ENCODE peak calls at places on chromosomes 5 and 9, in five cellular contexts. P is uterus, A is upper lobe of right lung, O is ovary, W is upper lobe of left lung. F is an unnamed sample. For H3K36me3 and H3K4me1, the result is how much of the 10 kb centered on the place peaks cover.

GRCh38 chr5:115838885-115839518 is 2.4 kb downstream of the ATG12 start:
- DNase-seq in P (no peak), A (no peak), O (peak), W (no peak), F (peak)

GRCh38 chr9:98315067-98315453 is 59.6 kb upstream of the TBC1D2 start:
- DNase-seq in P (no peak), A (no peak), O (no peak), W (no peak), F (no peak)

GRCh38 chr5:157311595-157311994 is 45.7 kb downstream of the CYFIP2 start:
- DNase-seq in P (no peak), A (no peak), O (no peak), W (no peak), F (no peak)

GRCh38 chr5:179914032-179914755 is 6.5 kb upstream of the TBC1D9B start:
- DNase-seq in P (no peak), A (no peak), O (no peak), W (peak), F (peak)

GRCh38 chr9:18352716-18353115 is 121.2 kb upstream of the ADAMTSL1 start:
- DNase-seq in P (no peak), A (no peak), O (no peak), W (no peak), F (no peak)

GRCh38 chr9:120439147-120439546 is 140.8 kb downstream of the CDK5RAP2 start:
- DNase-seq in P (no peak), A (no peak), O (no peak), W (no peak), F (no peak)

GRCh38 chr5:167906209-167906853 is 385.1 kb upstream of the WWC1 start:
- DNase-seq in P (no peak), A (no peak), O (no peak), W (no peak), F (no peak)

GRCh38 chr9:111897831-111898144 is 1.2 kb downstream of the UGCG start:
- DNase-seq in P (no peak), A (no peak), O (no peak), W (no peak), F (no peak)

GRCh38 chr5:159609359-159609758 is 279.1 kb upstream of the IL12B start:
- DNase-seq in P (no peak), A (no peak), O (no peak), W (no peak), F (no peak)

GRCh38 chr9:111870774-111871542 is 25.7 kb upstream of the UGCG start:
- DNase-seq in P (no peak), A (no peak), O (no peak), W (no peak), F (no peak)

GRCh38 chr9:134192311-134192950 is 28.1 kb upstream of the RNU6ATAC start:
- DNase-seq in P (peak), A (peak), O (peak), W (no peak), F (no peak)

DNA sequence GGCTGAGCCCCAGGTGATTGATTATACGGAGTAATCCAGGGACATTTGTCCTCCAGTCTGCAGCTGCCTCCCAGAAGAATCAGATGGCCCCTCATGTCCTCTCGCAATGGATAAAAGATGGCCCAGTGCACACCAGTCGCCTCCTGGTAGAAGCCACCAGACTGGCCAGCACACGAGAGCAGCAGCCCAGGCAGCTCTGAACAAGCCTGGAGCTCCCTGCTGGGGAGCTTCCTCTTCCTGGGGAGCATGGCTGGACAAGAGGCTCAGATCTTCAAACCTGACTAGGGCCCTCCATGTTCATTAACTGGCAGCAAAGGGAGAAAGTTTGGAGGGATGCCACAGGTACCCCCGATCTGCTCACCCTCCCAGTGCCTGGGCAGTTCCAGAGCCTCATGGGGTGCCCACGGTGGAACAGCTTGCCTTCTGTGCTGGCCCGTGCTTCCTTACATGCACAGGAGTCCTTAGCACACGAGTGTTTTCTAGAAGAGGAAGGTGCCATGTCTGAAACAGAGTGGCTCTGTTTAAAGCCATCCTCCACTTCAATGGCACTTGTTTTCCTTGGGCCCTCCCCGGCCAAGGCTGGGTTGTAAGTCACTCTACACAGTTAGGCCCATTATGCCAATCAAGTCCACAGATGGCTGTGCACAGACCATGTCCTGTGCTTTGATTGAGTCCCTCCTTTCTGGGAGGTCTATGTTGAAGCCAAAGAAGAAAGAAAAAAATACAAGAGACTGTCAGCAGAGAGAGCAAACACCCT is 75.6 kb downstream of the PRRT1B start:
- DNase-seq in P (no peak), A (no peak), O (no peak), W (no peak), F (no peak)
- H3K36me3 ChIP-seq in P (under half), A (half or more), O (under half), W (half or more), F (half or more)

GRCh38 chr5:103519550-103519949 is 43.0 kb downstream of the NUDT12 start:
- DNase-seq in P (no peak), A (no peak), O (no peak), W (no peak), F (no peak)

GRCh38 chr5:103525366-103525765 is 37.2 kb downstream of the NUDT12 start:
- DNase-seq in P (no peak), A (no peak), O (no peak), W (no peak), F (no peak)

GRCh38 chr5:103526164-103526915 is 36.2 kb downstream of the NUDT12 start:
- DNase-seq in P (no peak), A (no peak), O (no peak), W (no peak), F (no peak)

GRCh38 chr5:103523319-103523718 is 39.3 kb downstream of the NUDT12 start:
- DNase-seq in P (no peak), A (no peak), O (no peak), W (no peak), F (peak)

DNA sequence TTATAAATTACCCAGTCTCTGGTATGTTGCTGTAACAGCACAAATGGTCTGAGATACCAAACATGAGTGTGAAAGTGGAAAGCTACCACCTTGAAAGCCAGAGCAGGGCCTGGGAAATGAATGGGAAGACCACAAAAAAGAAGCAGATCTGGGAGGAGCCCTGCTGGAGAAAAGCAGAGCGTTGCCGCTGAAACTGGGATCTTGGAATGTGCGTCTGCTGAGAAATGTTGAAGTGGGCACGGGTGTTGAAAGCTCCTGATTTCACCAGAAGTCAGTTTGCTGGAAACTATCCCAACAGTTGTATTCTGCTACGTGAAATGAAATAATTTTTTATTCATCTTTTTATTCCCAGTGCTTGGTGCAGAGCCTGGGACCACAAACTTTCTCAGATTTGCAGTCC is 40.0 kb downstream of the NUDT12 start:
- DNase-seq in P (no peak), A (no peak), O (no peak), W (peak), F (peak)
- H3K4me1 ChIP-seq in P (under half), A (under half), O (under half), W (under half), F (under half)

GRCh38 chr9:5698004-5698403 is 69.1 kb downstream of the RIC1 start:
- DNase-seq in P (no peak), A (no peak), O (no peak), W (no peak), F (no peak)

GRCh38 chr9:5698810-5699556 is 70.1 kb downstream of the RIC1 start:
- DNase-seq in P (no peak), A (no peak), O (no peak), W (no peak), F (no peak)

GRCh38 chr9:5695860-5696259 is 67.0 kb downstream of the RIC1 start:
- DNase-seq in P (no peak), A (no peak), O (no peak), W (no peak), F (no peak)

GRCh38 chr9:5696884-5697283 is 68.0 kb downstream of the RIC1 start:
- DNase-seq in P (no peak), A (no peak), O (no peak), W (no peak), F (no peak)
- H3K36me3 ChIP-seq in P (under half), A (under half), O (under half), W (under half), F (under half)

GRCh38 chr9:130498298-130498917 is 53.6 kb downstream of the ASS1 start:
- DNase-seq in P (no peak), A (no peak), O (no peak), W (no peak), F (no peak)

GRCh38 chr9:130501645-130502044 is 56.9 kb downstream of the ASS1 start:
- DNase-seq in P (no peak), A (no peak), O (no peak), W (no peak), F (no peak)

GRCh38 chr9:130499804-130500263 is 55.1 kb downstream of the ASS1 start:
- DNase-seq in P (no peak), A (no peak), O (no peak), W (no peak), F (peak)

GRCh38 chr9:130498918-130499698 is 54.3 kb downstream of the ASS1 start:
- DNase-seq in P (no peak), A (no peak), O (no peak), W (no peak), F (no peak)

DNA sequence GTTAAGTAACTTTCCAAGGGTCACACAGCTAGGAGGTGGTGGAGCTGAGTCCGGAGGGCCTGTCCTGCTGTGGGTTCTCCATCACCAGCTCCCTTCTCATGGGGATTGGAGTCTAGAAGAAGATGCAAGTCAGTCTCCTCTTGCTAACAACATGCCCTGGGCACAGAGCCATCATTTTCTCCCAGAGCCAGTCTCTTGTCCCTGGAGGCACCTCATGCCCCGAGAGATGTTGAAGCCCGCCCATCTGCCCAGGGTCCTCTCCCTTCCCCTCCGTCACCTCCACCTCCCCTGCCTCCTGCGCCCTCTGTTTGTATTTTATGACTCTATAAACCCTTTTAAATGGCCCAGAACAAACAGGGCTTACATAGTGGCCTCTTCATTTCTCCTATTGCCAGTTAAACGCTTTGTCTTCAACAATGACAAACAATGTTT is 55.6 kb downstream of the ASS1 start:
- DNase-seq in P (no peak), A (no peak), O (no peak), W (no peak), F (no peak)
- H3K4me1 ChIP-seq in P (under half), A (under half), O (under half), W (under half), F (under half)

F was measured in trophoblast cell.